ENCODE peak calls at places on chromosome 2, in five cellular contexts. V is epithelial cell of esophagus, J is B cell, M is brain microvascular endothelial cell, I is AG10803. K is an unnamed sample.
A peak's percentile ranks its signal among the peaks of the same experiment; 100 is the strongest.

GRCh38 chr2:208352644-208353567 is 53.7 kb upstream of the PTH2R start:
- DNase-seq in V (no peak), J (no peak), M (no peak), I (no peak), K (no peak)

GRCh38 chr2:8101614-8102277 is 580.1 kb upstream of the ID2 start:
- DNase-seq in V (no peak), J (no peak), M (no peak), I (no peak), K (no peak)

GRCh38 chr2:149657393-149657792 is 69.8 kb upstream of the MMADHC start:
- DNase-seq in V (no peak), J (no peak), M (no peak), I (no peak), K (no peak)

GRCh38 chr2:232229296-232229916 is 149.1 kb upstream of the ALPP start:
- DNase-seq in V (peak; percentile 38), J (no peak), M (peak; percentile 58), I (peak; percentile 36), K (no peak)

GRCh38 chr2:72138011-72138881 is 9.4 kb downstream of the CYP26B1 start:
- DNase-seq in V (no peak), J (no peak), M (no peak), I (no peak), K (no peak)

GRCh38 chr2:45083175-45083574 is 73.9 kb upstream of the SIX2 start:
- DNase-seq in V (no peak), J (no peak), M (no peak), I (peak; percentile 25), K (no peak)

GRCh38 chr2:29115797-29116781 is 874 bp downstream of the CLIP4 start:
- DNase-seq in V (peak; percentile 87), J (peak; percentile 47), M (peak; percentile 75), I (peak; percentile 91), K (peak; percentile 89)

GRCh38 chr2:176088048-176088936 is 4.2 kb upstream of the HOXD13 start:
- DNase-seq in V (peak; percentile 43), J (no peak), M (peak; percentile 15), I (peak; percentile 31), K (no peak)

GRCh38 chr2:10919776-10920606 is 8.3 kb downstream of the KCNF1 start:
- DNase-seq in V (no peak), J (no peak), M (no peak), I (no peak), K (no peak)

GRCh38 chr2:20634430-20635095 is 16.3 kb downstream of the HS1BP3 start:
- DNase-seq in V (peak; percentile 75), J (no peak), M (peak; percentile 70), I (peak; percentile 59), K (no peak)

GRCh38 chr2:101872480-101872879 is 119.3 kb upstream of the IL1R2 start:
- DNase-seq in V (no peak), J (no peak), M (no peak), I (no peak), K (no peak)

DNA sequence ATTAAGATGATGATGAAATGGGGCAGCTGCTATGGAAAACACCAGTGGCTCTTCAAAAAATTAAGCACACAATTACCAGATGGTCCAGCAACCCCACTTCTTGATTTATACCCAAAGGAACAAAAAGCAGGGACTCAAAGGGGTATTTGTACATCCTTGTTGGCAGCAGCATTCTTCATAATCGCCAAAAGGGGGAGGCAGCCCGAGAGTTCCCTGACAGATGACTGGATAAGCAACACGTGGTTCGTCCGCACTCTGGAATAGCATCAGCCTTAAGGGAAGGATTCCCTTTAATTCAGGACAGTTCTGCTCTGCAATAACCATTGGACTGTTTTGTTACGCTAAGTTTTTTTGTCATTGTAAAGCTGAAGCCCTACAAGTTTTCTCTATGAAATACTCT is 76.7 kb upstream of the TWIST2 start:
- DNase-seq in V (no peak), J (no peak), M (peak; percentile 43), I (no peak), K (no peak)
- TF ChIP-seq CTCF in V (no peak), J (no peak), M (peak; percentile 65), I (peak; percentile 33), K (no peak)

GRCh38 chr2:160287476-160287875 is 87.4 kb upstream of the ITGB6 start:
- DNase-seq in V (no peak), J (no peak), M (no peak), I (no peak), K (no peak)

GRCh38 chr2:160288324-160288723 is 88.3 kb upstream of the ITGB6 start:
- DNase-seq in V (peak; percentile 77), J (no peak), M (no peak), I (peak; percentile 48), K (no peak)

GRCh38 chr2:160289803-160290202 is 89.7 kb upstream of the ITGB6 start:
- DNase-seq in V (no peak), J (no peak), M (no peak), I (peak; percentile 76), K (no peak)

GRCh38 chr2:160283675-160284074 is 83.6 kb upstream of the ITGB6 start:
- DNase-seq in V (no peak), J (no peak), M (no peak), I (no peak), K (no peak)

GRCh38 chr2:160286541-160286940 is 86.5 kb upstream of the ITGB6 start:
- DNase-seq in V (no peak), J (no peak), M (no peak), I (no peak), K (no peak)
- TF ChIP-seq CTCF in V (no peak), J (no peak), M (no peak), I (no peak), K (no peak)

GRCh38 chr2:56192664-56193305 is 9.0 kb downstream of the CCDC85A start:
- DNase-seq in V (no peak), J (no peak), M (no peak), I (no peak), K (no peak)

GRCh38 chr2:56195563-56195962 is 11.8 kb downstream of the CCDC85A start:
- DNase-seq in V (peak; percentile 6), J (no peak), M (no peak), I (peak; percentile 45), K (no peak)

DNA sequence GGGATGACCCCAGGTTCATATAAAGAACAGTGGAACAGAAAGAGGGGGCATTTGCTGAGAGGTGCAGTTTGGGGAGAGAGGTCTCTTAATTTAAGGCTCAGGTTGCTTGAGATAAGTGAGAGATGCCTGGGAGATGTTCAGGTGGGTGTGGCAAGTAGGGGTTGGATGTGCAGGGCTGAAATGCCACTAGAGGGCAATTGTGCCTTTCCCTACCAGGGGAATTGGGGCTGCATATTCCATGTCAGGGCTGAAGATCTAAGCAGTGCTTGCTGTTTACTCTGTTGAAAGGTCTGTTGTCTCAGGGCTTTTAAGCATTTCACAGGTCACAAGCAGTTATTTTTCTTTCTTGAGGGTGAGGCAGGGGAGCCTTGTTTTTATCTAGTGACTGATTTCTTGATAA is 7.8 kb downstream of the CCDC85A start:
- DNase-seq in V (peak; percentile 57), J (no peak), M (no peak), I (peak; percentile 70), K (no peak)
- TF ChIP-seq CTCF in V (peak; percentile 64), J (no peak), M (peak; percentile 60), I (peak; percentile 79), K (no peak)

GRCh38 chr2:178359192-178359912 is 91.6 kb downstream of the PRKRA start:
- DNase-seq in V (no peak), J (no peak), M (no peak), I (no peak), K (no peak)
- TF ChIP-seq CTCF in V (no peak), J (no peak), M (no peak), I (no peak), K (no peak)

DNA sequence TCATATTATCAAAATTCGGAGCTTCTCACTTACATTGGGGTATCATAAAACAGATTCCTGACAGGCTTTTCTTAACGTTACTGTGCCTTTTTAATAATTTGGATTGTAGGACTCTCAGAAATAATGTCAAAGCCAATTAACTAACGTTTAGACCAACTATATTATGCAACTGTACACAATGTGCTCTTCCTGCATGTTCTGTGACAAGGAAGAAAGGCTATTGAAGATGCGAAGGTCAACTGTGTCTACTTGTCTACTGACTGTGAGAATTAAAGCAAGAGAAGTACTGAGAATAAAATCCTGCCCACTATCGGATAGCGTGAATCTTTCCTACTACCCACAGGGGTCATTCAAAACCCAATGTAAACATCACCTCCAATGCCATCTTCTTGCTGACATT is 393.0 kb downstream of the NBAS start:
- DNase-seq in V (no peak), J (no peak), M (no peak), I (no peak), K (no peak)
- TF ChIP-seq CTCF in V (no peak), J (no peak), M (no peak), I (no peak), K (no peak)

GRCh38 chr2:129337076-129337475 is 642.4 kb upstream of the RAB6C start:
- DNase-seq in V (no peak), J (no peak), M (no peak), I (no peak), K (no peak)
- TF ChIP-seq CTCF in V (no peak), J (no peak), M (no peak), I (no peak), K (no peak)